ENCODE peak calls at places on chromosome 1, in four cellular contexts. One of them, this sample, is unnamed.

GRCh38 chr1:68317543-68317942 is 85.2 kb upstream of the WLS start:
- DNase-seq in HTR-8/SVneo: no peak
- DNase-seq in stimulated activated CD4-positive, alpha-beta T cell treated with anti-CD3 and anti-CD28 coated beads, Interleukin-4, amount 100 ng/mL, for 24 hours: no peak
- DNase-seq in iris pigment epithelial cell: no peak
- DNase-seq in this sample: no peak

GRCh38 chr1:200979574-200980451 is 43.7 kb downstream of the KIF21B start:
- DNase-seq in HTR-8/SVneo: no peak
- DNase-seq in stimulated activated CD4-positive, alpha-beta T cell treated with anti-CD3 and anti-CD28 coated beads, Interleukin-4, amount 100 ng/mL, for 24 hours: peak
- DNase-seq in iris pigment epithelial cell: peak
- DNase-seq in this sample: peak

GRCh38 chr1:11138952-11139351 is 39.3 kb upstream of the EXOSC10 start:
- DNase-seq in HTR-8/SVneo: no peak
- DNase-seq in stimulated activated CD4-positive, alpha-beta T cell treated with anti-CD3 and anti-CD28 coated beads, Interleukin-4, amount 100 ng/mL, for 24 hours: no peak
- DNase-seq in iris pigment epithelial cell: peak
- DNase-seq in this sample: peak

GRCh38 chr1:230232352-230232751 is 165.3 kb downstream of the GALNT2 start:
- DNase-seq in HTR-8/SVneo: no peak
- DNase-seq in stimulated activated CD4-positive, alpha-beta T cell treated with anti-CD3 and anti-CD28 coated beads, Interleukin-4, amount 100 ng/mL, for 24 hours: no peak
- DNase-seq in iris pigment epithelial cell: no peak
- DNase-seq in this sample: no peak

GRCh38 chr1:116984406-116985160 is 17.0 kb upstream of the CD101 start:
- DNase-seq in HTR-8/SVneo: no peak
- DNase-seq in stimulated activated CD4-positive, alpha-beta T cell treated with anti-CD3 and anti-CD28 coated beads, Interleukin-4, amount 100 ng/mL, for 24 hours: no peak
- DNase-seq in iris pigment epithelial cell: no peak
- DNase-seq in this sample: no peak

GRCh38 chr1:203126866-203127671 is 457 bp upstream of the ADORA1 start:
- DNase-seq in HTR-8/SVneo: no peak
- DNase-seq in stimulated activated CD4-positive, alpha-beta T cell treated with anti-CD3 and anti-CD28 coated beads, Interleukin-4, amount 100 ng/mL, for 24 hours: no peak
- DNase-seq in iris pigment epithelial cell: peak
- DNase-seq in this sample: no peak

GRCh38 chr1:204612326-204612725 is 73.2 kb downstream of the LRRN2 start:
- DNase-seq in HTR-8/SVneo: no peak
- DNase-seq in stimulated activated CD4-positive, alpha-beta T cell treated with anti-CD3 and anti-CD28 coated beads, Interleukin-4, amount 100 ng/mL, for 24 hours: no peak
- DNase-seq in iris pigment epithelial cell: no peak
- DNase-seq in this sample: peak

GRCh38 chr1:156781585-156782186 is 14.4 kb downstream of the PRCC start:
- DNase-seq in HTR-8/SVneo: no peak
- DNase-seq in stimulated activated CD4-positive, alpha-beta T cell treated with anti-CD3 and anti-CD28 coated beads, Interleukin-4, amount 100 ng/mL, for 24 hours: no peak
- DNase-seq in iris pigment epithelial cell: peak
- DNase-seq in this sample: no peak

GRCh38 chr1:220363196-220363831 is 91.1 kb upstream of the RAB3GAP2 start:
- DNase-seq in HTR-8/SVneo: no peak
- DNase-seq in stimulated activated CD4-positive, alpha-beta T cell treated with anti-CD3 and anti-CD28 coated beads, Interleukin-4, amount 100 ng/mL, for 24 hours: no peak
- DNase-seq in iris pigment epithelial cell: peak
- DNase-seq in this sample: peak

GRCh38 chr1:185632659-185633428 is 101.3 kb upstream of the HMCN1 start:
- DNase-seq in HTR-8/SVneo: no peak
- DNase-seq in stimulated activated CD4-positive, alpha-beta T cell treated with anti-CD3 and anti-CD28 coated beads, Interleukin-4, amount 100 ng/mL, for 24 hours: no peak
- DNase-seq in iris pigment epithelial cell: peak
- DNase-seq in this sample: peak

This sample was measured in epithelial cell of esophagus.